ENCODE peak calls at places on chromosome 10, in six cellular contexts. A is GM12891, E is HepG2, F is H1, O is K562, V is GM12878. X is an unnamed sample.

GRCh38 chr10:987635-987905 is 664 bp upstream of the GTPBP4 start:
- DNase-seq in A (no peak), E (no peak), F (no peak), O (no peak), V (no peak), X (no peak)

GRCh38 chr10:36489928-36490279 is 635.5 kb upstream of the ANKRD30A start:
- DNase-seq in A (no peak), E (no peak), F (no peak), O (no peak), V (no peak), X (no peak)

GRCh38 chr10:15704581-15704968 is 15.1 kb downstream of the ITGA8 start:
- DNase-seq in A (no peak), E (no peak), F (no peak), O (no peak), V (no peak), X (no peak)

GRCh38 chr10:98029149-98030092 is 1.0 kb downstream of the CRTAC1 start:
- DNase-seq in A (no peak), E (no peak), F (no peak), O (no peak), V (no peak), X (no peak)

GRCh38 chr10:112389147-112389822 is 15.4 kb downstream of the ACSL5 start:
- DNase-seq in A (no peak), E (peak), F (no peak), O (peak), V (peak), X (no peak)

GRCh38 chr10:93468532-93469213 is 13.5 kb downstream of the MYOF start:
- DNase-seq in A (no peak), E (peak), F (no peak), O (no peak), V (no peak), X (no peak)

GRCh38 chr10:32972929-32973328 is 14.9 kb upstream of the ITGB1 start:
- DNase-seq in A (no peak), E (no peak), F (no peak), O (no peak), V (no peak), X (no peak)

GRCh38 chr10:34814228-34815173 is 595 bp downstream of the PARD3 start:
- DNase-seq in A (peak), E (peak), F (no peak), O (peak), V (no peak), X (peak)

GRCh38 chr10:7457478-7458316 is 46.9 kb upstream of the SFMBT2 start:
- DNase-seq in A (no peak), E (no peak), F (no peak), O (no peak), V (peak), X (no peak)

GRCh38 chr10:1474376-1475094 is 262.8 kb downstream of the ADARB2 start:
- DNase-seq in A (no peak), E (no peak), F (no peak), O (no peak), V (no peak), X (no peak)

DNA sequence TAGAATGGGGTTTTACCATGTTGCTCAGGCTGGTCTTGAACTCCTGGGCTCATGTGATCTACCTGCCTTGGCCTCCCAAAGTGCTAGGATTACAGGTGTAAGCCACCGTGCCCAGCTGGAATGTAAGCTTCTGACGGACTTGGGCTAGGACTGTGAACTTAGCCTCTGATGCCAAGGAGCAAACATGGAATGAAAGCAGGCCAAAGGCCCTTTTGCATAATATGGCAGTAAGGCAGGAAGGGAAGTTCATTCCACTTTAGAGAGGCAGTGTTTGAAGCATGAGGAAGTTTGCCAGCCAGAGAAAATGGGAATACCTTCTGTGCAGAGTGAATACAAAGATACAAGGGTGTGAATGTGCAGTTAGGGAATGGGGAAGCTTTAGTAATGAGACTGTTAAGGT is 20.3 kb downstream of the VCL start:
- DNase-seq in A (no peak), E (peak), F (no peak), O (no peak), V (no peak), X (no peak)
- TF ChIP-seq POLR2AphosphoS5 in A (no peak), E (no peak), F (peak), O (no peak), V (no peak), X (no peak)

DNA sequence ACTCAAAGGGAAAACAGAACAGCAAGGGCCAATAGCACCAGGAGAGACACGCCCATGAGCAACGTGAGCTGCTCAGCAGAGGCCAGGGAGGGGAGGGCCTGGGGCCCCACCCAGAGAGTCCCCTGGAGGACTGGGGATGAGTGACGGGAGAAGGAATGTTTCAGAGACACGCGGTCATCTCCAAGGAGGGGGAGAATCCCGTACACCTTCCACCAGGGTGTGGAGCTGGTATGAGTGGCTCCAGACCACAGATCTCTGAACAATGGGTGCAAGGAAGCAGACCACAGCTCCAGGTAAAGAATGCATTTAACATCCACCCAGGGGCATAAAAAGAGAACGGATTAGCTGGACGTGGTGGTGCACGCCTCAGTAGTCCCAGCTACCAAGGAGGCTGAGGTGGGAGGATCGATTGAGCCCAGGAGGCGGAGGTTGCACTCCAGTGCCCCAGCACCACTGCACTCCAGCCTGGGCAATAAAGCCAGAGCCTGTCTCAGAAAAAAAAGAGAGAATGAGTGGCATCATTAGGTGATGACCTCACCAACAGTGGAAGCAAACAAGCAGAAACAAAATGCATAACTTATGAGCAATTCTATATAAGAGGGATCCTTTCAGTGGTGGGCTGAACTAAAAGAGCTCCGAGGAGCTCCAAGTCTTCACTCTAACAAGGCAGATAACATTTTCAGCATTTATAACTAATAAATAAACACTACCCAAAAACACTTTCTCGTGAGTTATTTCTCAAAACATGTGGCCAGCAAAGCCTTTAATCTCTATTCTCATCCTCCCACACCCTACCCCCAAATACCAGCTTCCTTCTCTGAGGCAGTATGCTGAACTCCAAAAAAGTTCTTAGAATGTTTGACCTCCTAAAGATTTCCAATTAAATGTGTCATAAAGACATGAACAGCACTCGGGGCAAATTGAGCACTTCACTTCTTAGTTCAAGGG is 12.5 kb downstream of the PSAP start:
- DNase-seq in A (no peak), E (no peak), F (no peak), O (peak), V (no peak), X (no peak)
- TF ChIP-seq TAF1 in A (no peak), E (no peak), F (no peak), O (no peak), V (no peak), X (no peak)

GRCh38 chr10:77532068-77532467 is 105.5 kb downstream of the KCNMA1 start:
- DNase-seq in A (no peak), E (no peak), F (no peak), O (no peak), V (no peak), X (no peak)

GRCh38 chr10:77531441-77532001 is 106.1 kb downstream of the KCNMA1 start:
- DNase-seq in A (no peak), E (no peak), F (no peak), O (peak), V (no peak), X (no peak)

GRCh38 chr10:77530011-77530410 is 107.6 kb downstream of the KCNMA1 start:
- DNase-seq in A (no peak), E (no peak), F (no peak), O (no peak), V (no peak), X (no peak)

GRCh38 chr10:77533887-77534278 is 103.7 kb downstream of the KCNMA1 start:
- DNase-seq in A (no peak), E (no peak), F (no peak), O (no peak), V (no peak), X (no peak)

DNA sequence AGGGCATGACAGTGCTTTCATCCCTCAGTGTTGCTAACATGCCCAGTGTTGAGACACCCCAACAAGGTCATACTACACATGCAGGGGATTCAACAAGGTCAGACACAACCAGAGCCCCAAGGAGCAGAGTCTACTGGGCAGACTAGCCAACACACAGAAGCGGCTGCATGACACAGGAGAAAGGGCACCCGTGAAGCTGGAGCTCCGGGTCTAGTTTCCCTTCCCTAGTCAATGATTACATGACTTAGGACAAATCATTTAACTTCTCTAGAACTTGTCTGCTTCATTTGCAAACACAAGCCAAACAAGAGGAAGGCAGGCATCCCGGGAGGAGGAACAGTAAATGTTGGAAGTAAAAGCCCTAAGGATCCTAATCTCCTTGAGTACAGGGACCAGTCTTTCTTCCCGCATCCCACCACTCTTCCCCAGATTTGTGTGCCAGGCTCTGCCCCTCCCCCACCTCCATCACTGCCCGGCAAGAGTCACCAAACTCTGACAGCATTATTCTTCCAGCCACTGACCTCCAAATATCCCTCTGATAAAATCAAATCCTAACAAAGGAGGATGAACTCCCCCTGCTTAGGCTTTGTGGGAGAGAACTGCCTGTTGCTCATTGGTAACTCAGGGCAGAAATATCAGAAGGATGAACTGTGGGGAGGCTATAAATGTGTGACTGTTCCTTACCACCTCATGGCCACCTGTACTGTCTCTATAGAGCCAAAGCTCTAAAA is 104.3 kb downstream of the KCNMA1 start:
- DNase-seq in A (no peak), E (no peak), F (no peak), O (no peak), V (no peak), X (no peak)
- TF ChIP-seq POLR2A in A (no peak), E (no peak), F (no peak), O (no peak), V (no peak), X (no peak)

GRCh38 chr10:11255796-11256444 is 238.2 kb downstream of the CELF2 start:
- DNase-seq in A (no peak), E (no peak), F (no peak), O (no peak), V (no peak), X (no peak)
- TF ChIP-seq POLR2AphosphoS5 in A (no peak), E (no peak), F (no peak), O (no peak), V (no peak), X (no peak)

GRCh38 chr10:64507869-64508609 is 986.8 kb downstream of the REEP3 start:
- DNase-seq in A (no peak), E (no peak), F (no peak), O (peak), V (no peak), X (no peak)
- TF ChIP-seq TAF1 in A (no peak), E (no peak), F (no peak), O (no peak), V (no peak), X (no peak)

GRCh38 chr10:96720422-96721206 is at the start of gene PIK3AP1:
- DNase-seq in A (peak), E (no peak), F (peak), O (peak), V (no peak), X (peak)
- TF ChIP-seq POLR2A in A (peak), E (no peak), F (no peak), O (no peak), V (peak), X (peak)

X was measured in GM12892.